ENCODE peak calls at places on chromosomes 6 and 20, in five cellular contexts. I is cardiac fibroblast, C is tibial artery, W is left lung, J is BJ. A is an unnamed sample.
A peak's percentile ranks its signal among the peaks of the same experiment; 100 is the strongest.

GRCh38 chr20:17928211-17928611 is 40.4 kb downstream of the SNX5 start:
- DNase-seq in I (no peak), J (no peak), W (no peak), C (no peak), A (no peak)

GRCh38 chr6:105646391-105646867 is 243.5 kb upstream of the PREP start:
- DNase-seq in C (no peak), W (no peak), J (no peak), I (peak; percentile 41), A (peak; percentile 81)

GRCh38 chr6:146582857-146583256 is 15.9 kb upstream of the ADGB start:
- DNase-seq in C (peak; percentile 73), J (no peak), W (peak; percentile 37), I (peak; percentile 22), A (no peak)

GRCh38 chr6:53793318-53793975 is 1.4 kb upstream of the LRRC1 start:
- DNase-seq in J (no peak), I (peak; percentile 55), C (peak; percentile 35), W (peak; percentile 77), A (peak; percentile 37)

GRCh38 chr20:25499855-25500434 is 85.4 kb downstream of the NINL start:
- DNase-seq in I (no peak), J (no peak), C (no peak), W (no peak), A (no peak)

GRCh38 chr6:160139420-160139851 is 17.8 kb downstream of the SLC22A1 start:
- DNase-seq in W (no peak), I (peak; percentile 93), J (peak; percentile 83), C (no peak), A (no peak)

GRCh38 chr6:160202411-160202810 is 56.2 kb downstream of the SLC22A2 start:
- DNase-seq in W (no peak), I (no peak), J (peak; percentile 20), C (no peak), A (no peak)

GRCh38 chr6:80437186-80437585 is 330.7 kb downstream of the BCKDHB start:
- DNase-seq in C (no peak), W (no peak), I (peak; percentile 66), J (no peak), A (no peak)

GRCh38 chr6:7243188-7243942 is 69.6 kb downstream of the SSR1 start:
- DNase-seq in J (peak; percentile 27), C (peak; percentile 49), W (no peak), I (peak; percentile 74), A (no peak)

GRCh38 chr6:150830409-150831165 is 34.9 kb upstream of the MTHFD1L start:
- DNase-seq in C (no peak), W (no peak), J (peak; percentile 26), I (peak; percentile 26), A (no peak)

GRCh38 chr20:52192296-52193007 is 873 bp upstream of the ZFP64 start:
- DNase-seq in I (peak; percentile 13), J (no peak), C (no peak), W (no peak), A (no peak)

GRCh38 chr6:37365791-37366190 is 12.0 kb downstream of the RNF8 start:
- DNase-seq in W (no peak), J (no peak), I (peak; percentile 57), C (no peak), A (no peak)

GRCh38 chr20:13140775-13141174 is 80.3 kb upstream of the ISM1 start:
- DNase-seq in W (no peak), C (no peak), I (no peak), J (no peak), A (no peak)

GRCh38 chr20:56689318-56689717 is 60.2 kb downstream of the TFAP2C start:
- DNase-seq in C (no peak), I (no peak), W (no peak), J (peak; percentile 40), A (no peak)

GRCh38 chr6:81938014-81938761 is 185.7 kb upstream of the TENT5A start:
- DNase-seq in I (peak; percentile 96), W (no peak), C (no peak), J (peak; percentile 80), A (no peak)

GRCh38 chr6:12957321-12958051 is 240.9 kb downstream of the PHACTR1 start:
- DNase-seq in J (no peak), C (peak; percentile 77), I (peak; percentile 63), W (peak; percentile 90), A (no peak)

GRCh38 chr6:16720861-16721260 is 40.4 kb downstream of the ATXN1 start:
- DNase-seq in C (no peak), J (no peak), W (no peak), I (no peak), A (no peak)

GRCh38 chr6:160767019-160767646 is 65.1 kb downstream of the PLG start:
- DNase-seq in J (no peak), C (peak; percentile 29), I (peak; percentile 24), W (peak; percentile 87), A (peak; percentile 83)

GRCh38 chr6:18062733-18063132 is 59.7 kb downstream of the NHLRC1 start:
- DNase-seq in C (no peak), W (no peak), J (no peak), I (no peak), A (no peak)

GRCh38 chr6:7721654-7722053 is 4.2 kb upstream of the BMP6 start:
- DNase-seq in J (no peak), C (no peak), W (no peak), I (peak; percentile 73), A (no peak)

GRCh38 chr6:157049126-157049525 is 271.9 kb downstream of the ARID1B start:
- DNase-seq in W (no peak), J (no peak), C (no peak), I (no peak), A (no peak)

GRCh38 chr20:59051666-59052065 is 9.1 kb upstream of the PRELID3B start:
- DNase-seq in J (no peak), I (no peak), C (no peak), W (no peak), A (no peak)

GRCh38 chr6:34295721-34296120 is 46.9 kb upstream of the SMIM29 start:
- DNase-seq in I (peak; percentile 28), C (no peak), W (no peak), J (no peak), A (peak; percentile 61)

GRCh38 chr20:46323557-46323956 is 15.3 kb upstream of the CDH22 start:
- DNase-seq in C (no peak), W (no peak), J (no peak), I (no peak), A (no peak)

GRCh38 chr6:104921896-104922295 is 35.0 kb upstream of the LIN28B start:
- DNase-seq in J (no peak), C (no peak), I (no peak), W (no peak), A (no peak)

GRCh38 chr6:65760285-65760684 is 53.3 kb upstream of the EYS start:
- DNase-seq in J (no peak), I (no peak), C (no peak), W (no peak), A (no peak)

GRCh38 chr6:12516070-12516469 is 200.5 kb upstream of the PHACTR1 start:
- DNase-seq in J (no peak), C (no peak), W (no peak), I (no peak), A (no peak)

GRCh38 chr20:63542696-63543095 is 4.9 kb downstream of the SRMS start:
- DNase-seq in J (no peak), I (no peak), C (no peak), W (no peak), A (peak; percentile 74)

GRCh38 chr6:90619221-90619620 is 32.3 kb upstream of the MAP3K7 start:
- DNase-seq in W (no peak), I (no peak), J (no peak), C (no peak), A (no peak)

GRCh38 chr20:24622856-24623255 is 153.4 kb downstream of the SYNDIG1 start:
- DNase-seq in W (no peak), J (no peak), I (peak; percentile 7), C (no peak), A (no peak)

GRCh38 chr6:168158280-168158979 is 79.4 kb upstream of the FRMD1 start:
- DNase-seq in J (no peak), C (no peak), W (no peak), I (no peak), A (no peak)

GRCh38 chr20:17587831-17588230 is 18.0 kb downstream of the DSTN start:
- DNase-seq in C (no peak), J (no peak), W (no peak), I (no peak), A (no peak)

GRCh38 chr20:33482581-33482980 is 7.3 kb upstream of the CBFA2T2 start:
- DNase-seq in J (no peak), C (no peak), I (no peak), W (no peak), A (no peak)

GRCh38 chr6:129683606-129684322 is 26.2 kb downstream of the ARHGAP18 start:
- DNase-seq in C (peak; percentile 86), I (peak; percentile 99), W (peak; percentile 84), J (peak; percentile 96), A (peak; percentile 74)

GRCh38 chr6:13065596-13065995 is 262.7 kb downstream of the TBC1D7 start:
- DNase-seq in I (no peak), J (peak; percentile 30), W (no peak), C (no peak), A (no peak)

GRCh38 chr20:6623989-6624388 is 143.5 kb upstream of the BMP2 start:
- DNase-seq in I (no peak), W (no peak), C (no peak), J (no peak), A (no peak)

GRCh38 chr6:84804720-84805119 is 40.3 kb upstream of the TBX18 start:
- DNase-seq in I (peak; percentile 58), W (no peak), J (no peak), C (no peak), A (no peak)

GRCh38 chr6:79076881-79077641 is 993 bp downstream of the PHIP start:
- DNase-seq in W (peak; percentile 99), I (peak; percentile 96), C (peak; percentile 93), J (peak; percentile 67), A (peak; percentile 94)
- TF ChIP-seq CTCF in W (no peak), I (no peak), C (no peak), J (no peak), A (no peak)

DNA sequence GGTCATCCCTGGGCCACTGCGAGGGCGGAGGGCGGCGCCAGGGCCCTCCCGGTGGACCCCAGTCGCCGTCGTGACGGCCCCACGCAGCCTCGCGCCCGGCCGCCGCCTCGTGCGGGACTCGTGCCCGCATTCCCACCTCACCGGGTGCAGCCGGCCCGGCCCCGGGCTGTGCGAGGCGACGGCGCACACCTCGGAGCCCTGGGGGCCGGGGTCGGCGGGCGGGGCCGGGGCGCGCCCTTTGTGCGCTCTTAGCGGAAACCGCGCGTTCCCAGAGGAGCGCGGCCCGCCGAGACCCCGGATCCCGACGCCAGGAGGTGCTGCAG is 5.5 kb upstream of the DLL1 start:
- DNase-seq in I (no peak), W (no peak), J (no peak), C (no peak), A (no peak)
- H3K4me3 ChIP-seq in I (no peak overlapping the region), W (no peak overlapping the region), J (no peak overlapping the region), C (peak overlapping the region; percentile 58), A (no peak overlapping the region)

GRCh38 chr20:55415567-55416142 is 589.7 kb downstream of the CBLN4 start:
- DNase-seq in J (no peak), C (no peak), W (no peak), I (peak; percentile 17), A (no peak)
- TF ChIP-seq CTCF in J (no peak), C (peak; percentile 30), W (no peak), I (peak; percentile 1), A (no peak)

DNA sequence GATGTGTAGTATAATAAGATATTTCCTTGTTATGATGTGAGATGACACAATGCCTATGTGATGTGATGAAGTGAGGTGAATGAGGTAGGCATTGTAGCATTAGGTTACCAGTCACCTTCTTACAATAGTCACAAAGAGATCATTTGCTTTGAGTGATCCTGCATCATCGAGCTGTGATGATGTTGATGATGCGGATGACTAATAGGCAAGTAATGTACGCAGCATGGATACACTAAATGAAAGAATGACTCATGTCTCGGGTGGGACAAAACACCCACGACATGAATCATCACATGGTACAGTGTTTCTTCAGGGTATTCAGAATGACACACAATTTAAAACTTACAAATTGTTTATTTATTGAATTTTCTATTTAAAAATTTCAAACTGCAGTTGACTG is 806.3 kb upstream of the GJE1 start:
- DNase-seq in C (peak; percentile 45), I (peak; percentile 99), J (peak; percentile 95), W (no peak), A (no peak)
- H3K4me3 ChIP-seq in C (peak overlapping the region; percentile 19), I (no peak overlapping the region), J (no peak overlapping the region), W (no peak overlapping the region), A (no peak overlapping the region)

A was measured in GM06990.